ENCODE peak calls at places on chromosomes 6 and 20, in eight cellular contexts. One of them, this sample, is unnamed.

GRCh38 chr6:15894973-15895858 is 232.4 kb upstream of the DTNBP1 start:
- DNase-seq in CD8-positive, alpha-beta T cell: no peak
- DNase-seq in left lung: no peak
- DNase-seq in breast epithelium: no peak
- DNase-seq in cardiac muscle cell: no peak
- DNase-seq in GM23248: no peak
- DNase-seq in astrocyte: no peak
- DNase-seq in lung: no peak
- DNase-seq in this sample: no peak

GRCh38 chr20:1802385-1803215 is 92.6 kb upstream of the SIRPA start:
- DNase-seq in lung: peak; percentile 57
- DNase-seq in cardiac muscle cell: peak; percentile 79
- DNase-seq in CD8-positive, alpha-beta T cell: no peak
- DNase-seq in astrocyte: peak; percentile 57
- DNase-seq in breast epithelium: peak; percentile 58
- DNase-seq in GM23248: peak; percentile 88
- DNase-seq in left lung: peak; percentile 94
- DNase-seq in this sample: no peak

GRCh38 chr20:9154464-9155024 is 85.7 kb downstream of the PLCB4 start:
- DNase-seq in left lung: no peak
- DNase-seq in CD8-positive, alpha-beta T cell: no peak
- DNase-seq in cardiac muscle cell: no peak
- DNase-seq in astrocyte: no peak
- DNase-seq in breast epithelium: no peak
- DNase-seq in lung: no peak
- DNase-seq in GM23248: no peak
- DNase-seq in this sample: no peak

GRCh38 chr6:128507337-128508310 is 12.8 kb downstream of the PTPRK start:
- DNase-seq in cardiac muscle cell: peak; percentile 16
- DNase-seq in GM23248: peak; percentile 64
- DNase-seq in lung: no peak
- DNase-seq in left lung: no peak
- DNase-seq in astrocyte: peak; percentile 71
- DNase-seq in breast epithelium: no peak
- DNase-seq in CD8-positive, alpha-beta T cell: no peak
- DNase-seq in this sample: no peak

GRCh38 chr20:23420943-23421925 is at the start of gene NAPB:
- DNase-seq in astrocyte: peak; percentile 77
- DNase-seq in CD8-positive, alpha-beta T cell: peak; percentile 85
- DNase-seq in cardiac muscle cell: peak; percentile 94
- DNase-seq in left lung: peak; percentile 100
- DNase-seq in GM23248: peak; percentile 98
- DNase-seq in breast epithelium: peak; percentile 86
- DNase-seq in lung: peak; percentile 96
- DNase-seq in this sample: peak; percentile 69

GRCh38 chr6:149903938-149904611 is 6.2 kb upstream of the RAET1E start:
- DNase-seq in lung: no peak
- DNase-seq in left lung: no peak
- DNase-seq in breast epithelium: no peak
- DNase-seq in cardiac muscle cell: no peak
- DNase-seq in CD8-positive, alpha-beta T cell: no peak
- DNase-seq in astrocyte: no peak
- DNase-seq in GM23248: no peak
- DNase-seq in this sample: no peak

GRCh38 chr6:54846243-54846856 is at the start of gene FAM83B:
- DNase-seq in left lung: peak; percentile 83
- DNase-seq in astrocyte: no peak
- DNase-seq in breast epithelium: peak; percentile 70
- DNase-seq in cardiac muscle cell: peak; percentile 7
- DNase-seq in CD8-positive, alpha-beta T cell: no peak
- DNase-seq in GM23248: no peak
- DNase-seq in lung: peak; percentile 36
- DNase-seq in this sample: no peak

GRCh38 chr20:22402990-22403859 is 181.1 kb downstream of the FOXA2 start:
- DNase-seq in left lung: no peak
- DNase-seq in cardiac muscle cell: peak; percentile 41
- DNase-seq in CD8-positive, alpha-beta T cell: no peak
- DNase-seq in astrocyte: no peak
- DNase-seq in lung: no peak
- DNase-seq in GM23248: peak; percentile 13
- DNase-seq in breast epithelium: no peak
- DNase-seq in this sample: no peak

GRCh38 chr6:85428486-85428885 is 21.4 kb upstream of the NT5E start:
- DNase-seq in CD8-positive, alpha-beta T cell: no peak
- DNase-seq in astrocyte: no peak
- DNase-seq in left lung: no peak
- DNase-seq in cardiac muscle cell: no peak
- DNase-seq in GM23248: no peak
- DNase-seq in breast epithelium: no peak
- DNase-seq in lung: no peak
- DNase-seq in this sample: no peak

GRCh38 chr6:29809249-29809648 is 18.4 kb upstream of the HLA-G start:
- DNase-seq in left lung: no peak
- DNase-seq in breast epithelium: no peak
- DNase-seq in cardiac muscle cell: no peak
- DNase-seq in CD8-positive, alpha-beta T cell: no peak
- DNase-seq in astrocyte: no peak
- DNase-seq in lung: no peak
- DNase-seq in GM23248: no peak
- DNase-seq in this sample: no peak

GRCh38 chr6:44067760-44068139 is 59.5 kb downstream of the MRPL14 start:
- DNase-seq in CD8-positive, alpha-beta T cell: no peak
- DNase-seq in GM23248: no peak
- DNase-seq in cardiac muscle cell: no peak
- DNase-seq in left lung: no peak
- DNase-seq in lung: no peak
- DNase-seq in breast epithelium: no peak
- DNase-seq in astrocyte: no peak
- DNase-seq in this sample: no peak

GRCh38 chr20:25038103-25038410 is 19.9 kb downstream of the ACSS1 start:
- DNase-seq in breast epithelium: no peak
- DNase-seq in astrocyte: no peak
- DNase-seq in CD8-positive, alpha-beta T cell: no peak
- DNase-seq in cardiac muscle cell: no peak
- DNase-seq in lung: no peak
- DNase-seq in left lung: no peak
- DNase-seq in GM23248: no peak
- DNase-seq in this sample: no peak

GRCh38 chr6:48061630-48062029 is 49.4 kb downstream of the PTCHD4 start:
- DNase-seq in GM23248: peak; percentile 40
- DNase-seq in astrocyte: peak; percentile 35
- DNase-seq in breast epithelium: no peak
- DNase-seq in lung: no peak
- DNase-seq in CD8-positive, alpha-beta T cell: no peak
- DNase-seq in cardiac muscle cell: peak; percentile 40
- DNase-seq in left lung: no peak
- DNase-seq in this sample: no peak

GRCh38 chr20:63293866-63294535 is 1.0 kb downstream of the COL20A1 start:
- DNase-seq in breast epithelium: no peak
- DNase-seq in GM23248: no peak
- DNase-seq in CD8-positive, alpha-beta T cell: no peak
- DNase-seq in cardiac muscle cell: no peak
- DNase-seq in left lung: peak; percentile 55
- DNase-seq in astrocyte: no peak
- DNase-seq in lung: no peak
- DNase-seq in this sample: no peak

GRCh38 chr6:7933794-7934193 is 23.2 kb upstream of the TXNDC5 start:
- DNase-seq in cardiac muscle cell: no peak
- DNase-seq in left lung: no peak
- DNase-seq in GM23248: no peak
- DNase-seq in breast epithelium: no peak
- DNase-seq in lung: no peak
- DNase-seq in CD8-positive, alpha-beta T cell: no peak
- DNase-seq in astrocyte: no peak
- DNase-seq in this sample: no peak

GRCh38 chr20:62214067-62214466 is 6.0 kb downstream of the HRH3 start:
- DNase-seq in GM23248: no peak
- DNase-seq in cardiac muscle cell: no peak
- DNase-seq in left lung: peak; percentile 51
- DNase-seq in CD8-positive, alpha-beta T cell: no peak
- DNase-seq in astrocyte: no peak
- DNase-seq in breast epithelium: no peak
- DNase-seq in lung: no peak
- DNase-seq in this sample: no peak

GRCh38 chr20:52127309-52127708 is 64.3 kb downstream of the ZFP64 start:
- DNase-seq in CD8-positive, alpha-beta T cell: no peak
- DNase-seq in left lung: no peak
- DNase-seq in astrocyte: no peak
- DNase-seq in cardiac muscle cell: no peak
- DNase-seq in breast epithelium: no peak
- DNase-seq in lung: no peak
- DNase-seq in GM23248: no peak
- DNase-seq in this sample: no peak

GRCh38 chr6:123203928-123204327 is 207.9 kb downstream of the CLVS2 start:
- DNase-seq in breast epithelium: no peak
- DNase-seq in astrocyte: no peak
- DNase-seq in GM23248: no peak
- DNase-seq in left lung: no peak
- DNase-seq in CD8-positive, alpha-beta T cell: no peak
- DNase-seq in cardiac muscle cell: no peak
- DNase-seq in lung: no peak
- DNase-seq in this sample: no peak

GRCh38 chr20:36469973-36470372 is 71.3 kb upstream of the MYL9 start:
- DNase-seq in GM23248: no peak
- DNase-seq in lung: no peak
- DNase-seq in cardiac muscle cell: no peak
- DNase-seq in breast epithelium: no peak
- DNase-seq in CD8-positive, alpha-beta T cell: no peak
- DNase-seq in astrocyte: no peak
- DNase-seq in left lung: no peak
- DNase-seq in this sample: no peak
- H3K4me3 ChIP-seq in GM23248: no peak overlapping the region
- H3K4me3 ChIP-seq in lung: no peak overlapping the region
- H3K4me3 ChIP-seq in cardiac muscle cell: no peak overlapping the region
- H3K4me3 ChIP-seq in breast epithelium: no peak overlapping the region
- H3K4me3 ChIP-seq in CD8-positive, alpha-beta T cell: no peak overlapping the region
- H3K4me3 ChIP-seq in astrocyte: no peak overlapping the region
- H3K4me3 ChIP-seq in left lung: no peak overlapping the region
- H3K4me3 ChIP-seq in this sample: no peak overlapping the region

DNA sequence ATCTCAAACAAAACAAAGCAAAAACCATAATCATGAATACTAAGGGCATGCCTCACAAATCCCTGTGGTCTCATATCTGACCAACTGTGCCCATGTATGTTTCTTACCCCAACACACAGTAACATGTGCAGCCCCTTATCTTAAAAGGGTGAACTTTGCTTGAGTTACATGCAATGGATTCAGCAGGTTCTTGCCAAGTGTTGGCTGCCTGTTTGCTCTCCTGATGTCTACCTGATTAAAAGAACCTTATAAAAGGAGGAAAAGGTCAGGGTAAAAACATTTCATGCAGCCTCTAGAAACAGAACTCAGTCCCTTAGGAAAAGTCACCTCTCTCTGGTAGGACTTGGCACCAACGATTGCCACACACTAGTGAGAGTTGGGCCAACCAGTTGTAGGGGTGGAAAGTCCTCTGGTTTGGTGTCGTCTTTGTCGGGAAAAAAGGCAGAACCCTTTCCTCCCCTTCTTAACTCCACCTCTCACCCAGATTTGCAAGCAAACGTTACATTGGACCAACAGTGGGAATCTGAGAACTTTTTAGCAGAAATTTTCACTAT is 14.0 kb upstream of the LRRN4 start:
- DNase-seq in CD8-positive, alpha-beta T cell: no peak
- DNase-seq in left lung: no peak
- DNase-seq in lung: no peak
- DNase-seq in GM23248: no peak
- DNase-seq in breast epithelium: no peak
- DNase-seq in astrocyte: no peak
- DNase-seq in cardiac muscle cell: no peak
- DNase-seq in this sample: no peak
- H3K27ac ChIP-seq in CD8-positive, alpha-beta T cell: no peak overlapping the region
- H3K27ac ChIP-seq in left lung: no peak overlapping the region
- H3K27ac ChIP-seq in lung: no peak overlapping the region
- H3K27ac ChIP-seq in GM23248: no peak overlapping the region
- H3K27ac ChIP-seq in breast epithelium: no peak overlapping the region
- H3K27ac ChIP-seq in astrocyte: no peak overlapping the region
- H3K27ac ChIP-seq in cardiac muscle cell: no peak overlapping the region
- H3K27ac ChIP-seq in this sample: no peak overlapping the region

GRCh38 chr6:162857321-162857720 is 129.5 kb downstream of the PACRG start:
- DNase-seq in GM23248: no peak
- DNase-seq in left lung: no peak
- DNase-seq in cardiac muscle cell: no peak
- DNase-seq in breast epithelium: no peak
- DNase-seq in astrocyte: no peak
- DNase-seq in lung: no peak
- DNase-seq in CD8-positive, alpha-beta T cell: no peak
- DNase-seq in this sample: no peak
- H3K4me3 ChIP-seq in GM23248: peak overlapping the region; percentile 65
- H3K4me3 ChIP-seq in left lung: no peak overlapping the region
- H3K4me3 ChIP-seq in cardiac muscle cell: no peak overlapping the region
- H3K4me3 ChIP-seq in breast epithelium: peak overlapping the region; percentile 56
- H3K4me3 ChIP-seq in astrocyte: peak overlapping the region; percentile 39
- H3K4me3 ChIP-seq in lung: no peak overlapping the region
- H3K4me3 ChIP-seq in CD8-positive, alpha-beta T cell: no peak overlapping the region
- H3K4me3 ChIP-seq in this sample: no peak overlapping the region

GRCh38 chr20:45998761-45999160 is 9.9 kb upstream of the MMP9 start:
- DNase-seq in CD8-positive, alpha-beta T cell: no peak
- DNase-seq in GM23248: no peak
- DNase-seq in lung: no peak
- DNase-seq in left lung: no peak
- DNase-seq in astrocyte: no peak
- DNase-seq in cardiac muscle cell: no peak
- DNase-seq in breast epithelium: no peak
- DNase-seq in this sample: no peak

GRCh38 chr20:46001498-46001897 is 7.2 kb upstream of the MMP9 start:
- DNase-seq in lung: no peak
- DNase-seq in left lung: no peak
- DNase-seq in astrocyte: no peak
- DNase-seq in GM23248: no peak
- DNase-seq in cardiac muscle cell: no peak
- DNase-seq in breast epithelium: no peak
- DNase-seq in CD8-positive, alpha-beta T cell: no peak
- DNase-seq in this sample: no peak

GRCh38 chr20:46000571-46001145 is 8.1 kb upstream of the MMP9 start:
- DNase-seq in GM23248: no peak
- DNase-seq in left lung: no peak
- DNase-seq in cardiac muscle cell: no peak
- DNase-seq in breast epithelium: no peak
- DNase-seq in astrocyte: no peak
- DNase-seq in lung: no peak
- DNase-seq in CD8-positive, alpha-beta T cell: no peak
- DNase-seq in this sample: no peak

GRCh38 chr20:45998337-45998736 is 10.4 kb upstream of the MMP9 start:
- DNase-seq in breast epithelium: no peak
- DNase-seq in CD8-positive, alpha-beta T cell: no peak
- DNase-seq in cardiac muscle cell: no peak
- DNase-seq in lung: no peak
- DNase-seq in astrocyte: no peak
- DNase-seq in left lung: no peak
- DNase-seq in GM23248: no peak
- DNase-seq in this sample: no peak

GRCh38 chr20:45999908-46000570 is 8.7 kb upstream of the MMP9 start:
- DNase-seq in cardiac muscle cell: no peak
- DNase-seq in breast epithelium: no peak
- DNase-seq in astrocyte: no peak
- DNase-seq in CD8-positive, alpha-beta T cell: no peak
- DNase-seq in left lung: no peak
- DNase-seq in GM23248: no peak
- DNase-seq in lung: no peak
- DNase-seq in this sample: no peak
- H3K27ac ChIP-seq in cardiac muscle cell: no peak overlapping the region
- H3K27ac ChIP-seq in breast epithelium: no peak overlapping the region
- H3K27ac ChIP-seq in astrocyte: no peak overlapping the region
- H3K27ac ChIP-seq in CD8-positive, alpha-beta T cell: no peak overlapping the region
- H3K27ac ChIP-seq in left lung: peak overlapping the region; percentile 65
- H3K27ac ChIP-seq in GM23248: no peak overlapping the region
- H3K27ac ChIP-seq in lung: no peak overlapping the region
- H3K27ac ChIP-seq in this sample: no peak overlapping the region

GRCh38 chr6:127185410-127185809 is 66.9 kb downstream of the RSPO3 start:
- DNase-seq in CD8-positive, alpha-beta T cell: no peak
- DNase-seq in breast epithelium: no peak
- DNase-seq in astrocyte: no peak
- DNase-seq in GM23248: no peak
- DNase-seq in lung: no peak
- DNase-seq in cardiac muscle cell: no peak
- DNase-seq in left lung: no peak
- DNase-seq in this sample: no peak
- H3K4me3 ChIP-seq in CD8-positive, alpha-beta T cell: no peak overlapping the region
- H3K4me3 ChIP-seq in breast epithelium: no peak overlapping the region
- H3K4me3 ChIP-seq in astrocyte: no peak overlapping the region
- H3K4me3 ChIP-seq in GM23248: no peak overlapping the region
- H3K4me3 ChIP-seq in lung: no peak overlapping the region
- H3K4me3 ChIP-seq in cardiac muscle cell: no peak overlapping the region
- H3K4me3 ChIP-seq in left lung: no peak overlapping the region
- H3K4me3 ChIP-seq in this sample: no peak overlapping the region

This sample was measured in AG04450.